ENCODE peak calls at places on chromosomes 7 and 10, in four cellular contexts. V, J, E and B are unnamed samples.

GRCh38 chr7:16697507-16698199 is 51.7 kb downstream of the BZW2 start:
- DNase-seq in V (no peak), E (no peak), J (no peak), B (no peak)

GRCh38 chr10:47451275-47451997 is 32.5 kb downstream of the ANXA8 start:
- DNase-seq in J (no peak), E (no peak), V (no peak), B (no peak)

GRCh38 chr10:119006451-119007210 is 22.9 kb upstream of the NANOS1 start:
- DNase-seq in E (peak; percentile 81), V (no peak), J (peak; percentile 35), B (no peak)

GRCh38 chr7:50069613-50070012 is 23.4 kb downstream of the ZPBP start:
- DNase-seq in E (peak; percentile 23), V (no peak), J (peak; percentile 2), B (no peak)

GRCh38 chr10:72309290-72310240 is 35.8 kb downstream of the DDIT4 start:
- DNase-seq in V (no peak), J (no peak), E (no peak), B (no peak)

GRCh38 chr10:34470307-34470706 is 344.8 kb downstream of the PARD3 start:
- DNase-seq in J (no peak), E (no peak), V (no peak), B (no peak)

GRCh38 chr7:39951156-39951942 is 1.3 kb downstream of the CDK13 start:
- DNase-seq in V (peak; percentile 62), E (peak; percentile 32), J (peak; percentile 71), B (peak; percentile 57)

GRCh38 chr10:19913987-19914386 is 97.8 kb downstream of the PLXDC2 start:
- DNase-seq in V (no peak), J (no peak), E (no peak), B (no peak)

GRCh38 chr7:148941598-148942280 is 57.6 kb upstream of the EZH2 start:
- DNase-seq in J (peak; percentile 97), E (peak; percentile 61), V (peak; percentile 30), B (peak; percentile 72)

GRCh38 chr10:5631936-5632335 is 34.5 kb downstream of the ASB13 start:
- DNase-seq in V (no peak), E (no peak), J (no peak), B (no peak)

GRCh38 chr7:81527651-81528050 is 242.2 kb downstream of the HGF start:
- DNase-seq in V (no peak), E (no peak), J (no peak), B (no peak)

GRCh38 chr7:37371755-37372154 is 76.9 kb downstream of the ELMO1 start:
- DNase-seq in V (no peak), J (no peak), E (no peak), B (peak; percentile 51)

GRCh38 chr10:80608706-80609105 is 71.0 kb downstream of the SH2D4B start:
- DNase-seq in E (no peak), J (no peak), V (no peak), B (no peak)

GRCh38 chr10:121822724-121823123 is 105.1 kb downstream of the ATE1 start:
- DNase-seq in J (no peak), V (no peak), E (no peak), B (no peak)

GRCh38 chr7:12921751-12922345 is 234.4 kb downstream of the ARL4A start:
- DNase-seq in J (no peak), V (no peak), E (no peak), B (no peak)

GRCh38 chr7:42522227-42522991 is 285.4 kb upstream of the GLI3 start:
- DNase-seq in V (peak; percentile 69), J (no peak), E (no peak), B (no peak)

GRCh38 chr7:36851382-36851781 is 127.1 kb upstream of the AOAH start:
- DNase-seq in V (no peak), E (no peak), J (no peak), B (no peak)

GRCh38 chr10:22893776-22894175 is 34.1 kb upstream of the ARMC3 start:
- DNase-seq in V (no peak), J (no peak), E (no peak), B (no peak)

GRCh38 chr10:92891885-92892705 is 43.8 kb downstream of the EXOC6 start:
- DNase-seq in V (no peak), J (peak; percentile 77), E (peak; percentile 98), B (peak; percentile 33)

GRCh38 chr7:137956183-137956582 is 45.7 kb downstream of the CREB3L2 start:
- DNase-seq in V (no peak), J (no peak), E (no peak), B (no peak)

GRCh38 chr7:80699030-80699638 is 60.7 kb downstream of the CD36 start:
- DNase-seq in V (peak; percentile 51), E (no peak), J (peak; percentile 54), B (peak; percentile 33)

GRCh38 chr10:80544316-80544953 is 6.7 kb downstream of the SH2D4B start:
- DNase-seq in J (no peak), V (no peak), E (no peak), B (no peak)

GRCh38 chr10:6035101-6035834 is 26.9 kb downstream of the IL2RA start:
- DNase-seq in E (no peak), J (no peak), V (no peak), B (no peak)

GRCh38 chr7:27593226-27593625 is 69.5 kb downstream of the HIBADH start:
- DNase-seq in J (no peak), V (no peak), E (no peak), B (no peak)

GRCh38 chr10:79193694-79194382 is 125.1 kb downstream of the ZMIZ1 start:
- DNase-seq in V (no peak), J (no peak), E (no peak), B (no peak)

GRCh38 chr7:82005056-82005455 is 235.2 kb upstream of the HGF start:
- DNase-seq in V (no peak), J (no peak), E (no peak), B (no peak)

GRCh38 chr7:114916261-114916892 is 5.5 kb upstream of the MDFIC start:
- DNase-seq in E (no peak), V (no peak), J (no peak), B (no peak)

GRCh38 chr10:123375738-123376137 is 221.5 kb downstream of the BUB3 start:
- DNase-seq in J (no peak), V (no peak), E (no peak), B (no peak)

GRCh38 chr10:29530112-29530976 is 104.4 kb downstream of the SVIL start:
- DNase-seq in V (peak; percentile 14), E (no peak), J (no peak), B (no peak)

GRCh38 chr7:113824117-113824823 is 94.5 kb downstream of the PPP1R3A start:
- DNase-seq in V (no peak), J (no peak), E (no peak), B (no peak)

GRCh38 chr10:79333513-79333912 is 13.8 kb upstream of the PPIF start:
- DNase-seq in J (no peak), V (no peak), E (peak; percentile 65), B (no peak)

GRCh38 chr7:134819401-134819800 is 40.0 kb downstream of the CALD1 start:
- DNase-seq in J (no peak), E (no peak), V (no peak), B (no peak)

GRCh38 chr10:44193567-44194220 is 191.2 kb downstream of the CXCL12 start:
- DNase-seq in J (no peak), V (no peak), E (no peak), B (no peak)

GRCh38 chr10:44992732-44993225 is 7.9 kb upstream of the ZNF22 start:
- DNase-seq in V (no peak), J (no peak), E (no peak), B (no peak)

GRCh38 chr7:26857534-26858228 is 6.7 kb downstream of the SKAP2 start:
- DNase-seq in E (no peak), J (no peak), V (peak; percentile 65), B (peak; percentile 40)

GRCh38 chr10:102119417-102120141 is 589 bp downstream of the LDB1 start:
- DNase-seq in E (no peak), V (peak; percentile 48), J (peak; percentile 82), B (no peak)

GRCh38 chr10:102117391-102118159 is 2.6 kb downstream of the LDB1 start:
- DNase-seq in V (peak; percentile 59), J (peak; percentile 60), E (no peak), B (no peak)

GRCh38 chr10:102120142-102120986 is at the start of gene LDB1:
- DNase-seq in V (peak; percentile 90), E (peak; percentile 66), J (peak; percentile 87), B (peak; percentile 63)

GRCh38 chr10:102120987-102121738 is 995 bp upstream of the LDB1 start:
- DNase-seq in J (peak; percentile 74), E (no peak), V (peak; percentile 77), B (peak; percentile 93)

DNA sequence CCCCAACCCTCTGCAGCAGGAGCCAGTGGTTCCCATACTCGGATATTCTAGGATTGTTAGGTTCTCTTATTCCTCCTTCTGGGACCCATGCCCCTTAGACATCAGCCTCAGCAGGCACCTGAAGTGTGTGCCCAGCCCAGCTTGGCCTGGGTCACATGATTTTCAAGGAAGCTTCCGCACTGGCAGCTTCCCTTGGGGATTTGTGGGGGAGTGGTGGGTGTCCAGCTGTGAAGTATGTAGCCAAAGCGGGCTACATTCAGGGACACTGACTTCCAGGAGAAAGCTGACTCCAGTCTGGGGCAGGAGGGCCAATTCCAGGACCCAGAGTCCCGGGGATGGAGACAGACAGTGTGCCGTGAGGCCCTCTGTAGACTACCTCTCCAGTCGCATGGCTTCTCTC is 1.3 kb downstream of the LDB1 start:
- DNase-seq in E (no peak), J (no peak), V (no peak), B (no peak)
- H3K9ac ChIP-seq in E (peak overlapping the region; percentile 31), J (peak overlapping the region; percentile 83), V (peak overlapping the region; percentile 52), B (peak overlapping the region; percentile 51)

DNA sequence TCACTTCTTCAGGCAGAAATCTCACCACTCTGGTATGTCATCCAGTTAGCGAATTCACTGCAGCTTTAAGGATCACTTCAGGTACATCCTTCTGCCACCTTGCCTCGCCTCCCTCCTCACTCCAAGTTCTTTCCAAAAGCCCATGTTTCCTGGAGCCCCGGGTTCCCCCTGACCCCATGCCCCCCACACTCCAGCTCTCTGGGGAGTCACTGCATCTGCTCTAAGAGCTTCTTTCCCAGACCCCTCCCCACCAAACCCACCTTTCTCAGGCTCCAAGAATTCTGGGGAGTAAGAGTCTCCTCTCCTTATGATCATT is 969.5 kb upstream of the ZNF722 start:
- DNase-seq in J (no peak), V (no peak), E (no peak), B (no peak)
- H3K9me3 ChIP-seq in J (peaks cover 2% of the 10 kb centered on the region), V (peaks cover 37% of the 10 kb centered on the region), E (peaks cover 44% of the 10 kb centered on the region), B (no peaks in the 10 kb centered on the region)

GRCh38 chr7:44636926-44637325 is 30.5 kb downstream of the OGDH start:
- DNase-seq in V (no peak), E (no peak), J (no peak), B (no peak)

GRCh38 chr7:44638611-44639557 is 32.5 kb downstream of the OGDH start:
- DNase-seq in J (peak; percentile 85), E (no peak), V (no peak), B (no peak)

GRCh38 chr7:44643206-44643605 is 36.8 kb downstream of the OGDH start:
- DNase-seq in J (no peak), V (no peak), E (no peak), B (no peak)

GRCh38 chr7:44637788-44638594 is 31.6 kb downstream of the OGDH start:
- DNase-seq in V (no peak), E (peak; percentile 78), J (peak; percentile 70), B (no peak)

GRCh38 chr7:44639701-44640321 is 33.4 kb downstream of the OGDH start:
- DNase-seq in E (peak; percentile 79), J (no peak), V (peak; percentile 4), B (peak; percentile 23)
- H3K4me1 ChIP-seq in E (peaks cover 18% of the 10 kb centered on the region), J (peaks cover 38% of the 10 kb centered on the region), V (peaks cover 20% of the 10 kb centered on the region), B (peaks cover 13% of the 10 kb centered on the region)

GRCh38 chr10:131708225-131708624 is 192.6 kb upstream of the PPP2R2D start:
- DNase-seq in J (no peak), V (no peak), E (no peak), B (no peak)
- H3K9ac ChIP-seq in J (no peak overlapping the region), V (no peak overlapping the region), E (no peak overlapping the region), B (no peak overlapping the region)

GRCh38 chr7:155644178-155644970 is at the start of gene RBM33:
- DNase-seq in V (peak; percentile 82), E (peak; percentile 80), J (peak; percentile 94), B (peak; percentile 68)
- H3K9me3 ChIP-seq in V (peaks cover 11% of the 10 kb centered on the region), E (peaks cover 4% of the 10 kb centered on the region), J (peaks cover 29% of the 10 kb centered on the region), B (peaks cover 36% of the 10 kb centered on the region)